ENCODE peak calls at places on chromosomes 13 and 19, in four cellular contexts. P is HepG2, X is A549, V is GM12878. Q is an unnamed sample.

GRCh38 chr13:67283602-67284001 is 53.5 kb upstream of the PCDH9 start:
- DNase-seq in V (no peak), P (peak), X (peak), Q (no peak)

GRCh38 chr19:42285546-42285945 is 16.4 kb upstream of the PRR19 start:
- DNase-seq in P (no peak), X (no peak), V (no peak), Q (no peak)

GRCh38 chr19:4985551-4985991 is 16.7 kb downstream of the KDM4B start:
- DNase-seq in P (no peak), V (no peak), X (no peak), Q (no peak)

GRCh38 chr19:56476671-56477428 is at the start of gene ZNF667:
- DNase-seq in V (no peak), X (no peak), P (no peak), Q (no peak)

GRCh38 chr19:19460761-19461265 is 54.5 kb downstream of the TSSK6 start:
- DNase-seq in X (no peak), V (no peak), P (no peak), Q (no peak)

GRCh38 chr19:35718345-35719041 is 690 bp downstream of the KMT2B start:
- DNase-seq in V (no peak), X (peak), P (no peak), Q (peak)

GRCh38 chr19:17418710-17419109 is 1.1 kb upstream of the MVB12A start:
- DNase-seq in V (no peak), X (no peak), P (no peak), Q (peak)

GRCh38 chr13:24085662-24086061 is 74.9 kb upstream of the SPATA13 start:
- DNase-seq in P (peak), X (no peak), V (no peak), Q (no peak)

GRCh38 chr13:94860981-94861407 is 148.6 kb upstream of the SOX21 start:
- DNase-seq in V (no peak), P (no peak), X (no peak), Q (peak)

GRCh38 chr19:10961763-10962536 is 1.1 kb downstream of the SMARCA4 start:
- DNase-seq in V (no peak), P (no peak), X (no peak), Q (peak)

GRCh38 chr19:4713384-4713951 is 10.2 kb downstream of the DPP9 start:
- DNase-seq in V (no peak), P (no peak), X (peak), Q (no peak)

GRCh38 chr13:91621161-91621560 is 222.7 kb downstream of the GPC5 start:
- DNase-seq in V (no peak), P (no peak), X (no peak), Q (no peak)

GRCh38 chr13:33931397-33931987 is 113.5 kb downstream of the RFC3 start:
- DNase-seq in V (peak), P (peak), X (peak), Q (peak)

GRCh38 chr19:34493649-34494044 is 12.1 kb downstream of the WTIP start:
- DNase-seq in V (no peak), P (no peak), X (no peak), Q (no peak)

GRCh38 chr13:42968906-42969305 is 23.1 kb downstream of the EPSTI1 start:
- DNase-seq in P (no peak), V (no peak), X (no peak), Q (no peak)

GRCh38 chr19:23310729-23311211 is 60.6 kb upstream of the ZNF724 start:
- DNase-seq in X (no peak), V (no peak), P (no peak), Q (no peak)

GRCh38 chr19:15251010-15251748 is 18.9 kb upstream of the EPHX3 start:
- DNase-seq in X (no peak), V (no peak), P (no peak), Q (no peak)

GRCh38 chr13:109924376-109924775 is 138.0 kb upstream of the IRS2 start:
- DNase-seq in X (no peak), V (no peak), P (no peak), Q (no peak)

GRCh38 chr13:34779171-34779570 is 162.9 kb upstream of the NBEA start:
- DNase-seq in P (no peak), V (no peak), X (peak), Q (peak)

GRCh38 chr19:8368136-8368535 is 4.2 kb downstream of the ANGPTL4 start:
- DNase-seq in V (no peak), P (no peak), X (no peak), Q (no peak)

GRCh38 chr13:19182536-19182935 is 912 bp upstream of the TUBA3C start:
- DNase-seq in V (no peak), P (no peak), X (no peak), Q (no peak)

GRCh38 chr13:23541221-23541620 is 29.0 kb upstream of the TNFRSF19 start:
- DNase-seq in V (no peak), X (no peak), P (no peak), Q (no peak)

GRCh38 chr13:74891610-74892009 is 590.4 kb downstream of the TBC1D4 start:
- DNase-seq in X (peak), P (no peak), V (no peak), Q (no peak)

GRCh38 chr13:107373551-107373950 is 805.6 kb upstream of the ARGLU1 start:
- DNase-seq in V (no peak), P (no peak), X (no peak), Q (peak)

GRCh38 chr19:52653161-52653560 is 15.0 kb upstream of the ZNF83 start:
- DNase-seq in V (no peak), X (no peak), P (no peak), Q (no peak)

GRCh38 chr19:42080764-42081375 is 4.9 kb downstream of the ZNF574 start:
- DNase-seq in P (no peak), V (no peak), X (no peak), Q (no peak)

GRCh38 chr13:29748097-29748496 is 102.3 kb downstream of the UBL3 start:
- DNase-seq in V (no peak), X (no peak), P (no peak), Q (no peak)

GRCh38 chr13:19658192-19658591 is 24.7 kb downstream of the MPHOSPH8 start:
- DNase-seq in X (no peak), P (no peak), V (no peak), Q (no peak)

DNA sequence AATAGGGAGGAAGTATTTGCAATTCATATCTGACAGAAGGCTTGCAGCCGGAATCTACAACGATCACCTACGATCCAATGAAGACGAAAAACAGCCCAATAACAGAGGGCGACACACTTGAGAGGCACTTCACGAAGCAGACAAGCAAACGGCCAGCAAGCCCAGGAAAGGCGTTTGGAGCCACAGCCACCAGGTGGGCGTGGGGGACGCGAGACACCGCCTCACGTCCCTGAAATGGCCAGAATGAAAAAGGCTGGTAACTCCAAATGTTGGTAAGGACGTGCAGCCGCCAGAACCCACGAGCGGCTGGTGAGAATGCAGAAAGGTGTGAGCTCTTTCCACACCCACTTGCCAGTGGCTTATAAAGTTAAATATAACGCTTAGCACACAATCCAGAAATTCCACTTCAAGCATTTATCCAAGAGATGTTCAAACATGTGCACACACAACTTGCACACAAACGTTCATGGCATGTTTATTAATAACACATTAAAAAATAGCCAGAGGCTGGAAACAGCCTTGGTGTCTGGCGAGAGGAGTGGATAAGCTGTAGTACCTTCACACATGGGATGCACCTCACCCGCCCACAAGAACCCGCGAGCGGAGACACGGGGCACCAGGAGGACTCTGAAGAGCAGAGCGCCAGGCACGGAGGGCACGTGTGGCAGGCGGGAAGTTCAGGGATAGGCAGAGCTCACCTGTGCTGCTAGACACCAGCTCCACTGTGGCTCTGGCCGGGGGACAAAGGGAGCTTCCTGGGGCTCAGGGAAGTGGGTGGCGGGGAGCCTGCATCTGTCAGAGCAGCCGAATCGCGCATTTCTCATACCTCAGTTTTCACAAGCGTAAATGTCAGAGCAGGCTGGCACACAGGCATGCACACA is 89.3 kb downstream of the SPACA7 start:
- DNase-seq in V (no peak), X (no peak), P (no peak), Q (no peak)
- TF ChIP-seq MYC in V (no peak), X (no peak), P (no peak), Q (no peak)

GRCh38 chr13:84405286-84405685 is 523.0 kb upstream of the SLITRK1 start:
- DNase-seq in X (no peak), P (no peak), V (no peak), Q (no peak)
- TF ChIP-seq POLR2A in X (no peak), P (no peak), V (no peak), Q (no peak)

GRCh38 chr19:44648536-44649370 is 5.0 kb downstream of the PVR start:
- DNase-seq in V (no peak), P (no peak), X (no peak), Q (no peak)
- TF ChIP-seq MYC in V (no peak), P (no peak), X (no peak), Q (no peak)

GRCh38 chr13:49791753-49792549 is 531 bp downstream of the KPNA3 start:
- DNase-seq in V (no peak), P (no peak), X (peak), Q (peak)

GRCh38 chr13:49791214-49791752 is 1.2 kb downstream of the KPNA3 start:
- DNase-seq in X (peak), V (peak), P (peak), Q (peak)

GRCh38 chr13:49789961-49790360 is 2.5 kb downstream of the KPNA3 start:
- DNase-seq in P (no peak), X (no peak), V (no peak), Q (no peak)

GRCh38 chr13:49792550-49793324 is at the start of gene KPNA3:
- DNase-seq in V (peak), X (peak), P (peak), Q (peak)
- TF ChIP-seq POLR2A in V (peak), X (peak), P (peak), Q (peak)

GRCh38 chr19:2714531-2715269 is 6.5 kb downstream of the DIRAS1 start:
- DNase-seq in V (no peak), X (no peak), P (no peak), Q (no peak)
- TF ChIP-seq MYC in V (no peak), X (no peak), P (no peak), Q (no peak)

DNA sequence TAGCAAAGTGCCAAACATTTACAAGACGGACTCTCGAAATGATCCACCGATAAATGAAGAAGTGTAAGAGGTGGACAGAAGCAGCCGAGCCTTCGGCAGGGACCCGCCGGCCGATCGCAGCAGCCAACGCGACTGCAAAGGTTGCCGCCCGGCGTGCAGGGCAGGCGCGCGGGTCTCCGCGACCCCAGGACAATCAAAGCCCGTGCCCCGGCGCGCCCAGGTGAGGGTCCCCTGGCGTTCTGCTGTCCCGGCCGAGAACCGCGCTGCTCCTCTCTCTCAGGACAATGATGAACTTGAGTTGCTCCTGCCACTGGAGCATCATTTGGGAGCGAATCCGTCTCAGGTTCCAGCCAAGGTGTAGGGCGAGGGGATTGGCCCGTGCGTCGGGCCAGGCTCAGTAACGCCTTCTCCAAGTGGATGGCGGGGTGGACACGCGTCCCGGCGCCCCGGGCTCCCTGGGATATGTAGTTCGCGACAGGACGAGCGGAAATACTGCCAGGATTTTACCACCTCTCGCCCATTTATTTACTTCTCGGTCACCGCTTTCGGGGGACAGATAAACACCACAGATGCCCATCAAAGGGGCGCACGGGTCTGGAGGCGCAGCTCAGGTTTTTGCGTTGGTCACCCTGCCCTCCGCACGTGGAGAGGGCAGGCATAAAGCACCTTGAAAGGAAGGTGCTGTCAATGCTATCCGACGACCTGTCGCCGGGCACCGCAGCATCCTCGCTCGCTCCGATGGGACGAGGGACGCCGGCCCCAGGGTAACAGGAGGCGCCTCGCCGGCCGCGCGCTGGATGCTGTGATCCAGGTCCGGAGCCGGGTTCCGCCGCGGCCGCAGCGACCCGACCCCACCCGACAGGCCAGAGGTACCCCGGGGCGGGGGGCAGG is at the start of the genes BIVM and POGLUT2:
- DNase-seq in P (peak), V (peak), X (peak), Q (peak)
- TF ChIP-seq POLR2A in P (peak), V (peak), X (peak), Q (peak)

DNA sequence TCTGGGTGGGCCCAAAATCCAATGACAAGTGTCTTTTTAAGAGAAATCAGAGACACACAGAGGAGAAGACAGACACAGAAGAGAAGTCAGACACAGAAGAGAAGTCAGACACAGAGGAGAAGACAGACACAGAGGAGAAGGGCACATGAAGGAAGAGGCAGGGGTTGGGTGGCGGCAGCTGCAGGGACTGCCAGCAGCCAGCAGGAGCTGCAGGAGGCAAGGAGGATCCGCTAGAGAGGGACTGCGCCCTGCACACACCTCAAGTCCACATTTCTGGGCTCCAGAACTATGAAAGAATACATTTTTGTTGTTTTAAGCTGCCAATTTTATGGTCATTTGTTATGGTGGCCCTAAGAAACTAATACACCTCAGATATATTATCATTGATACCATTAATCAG is 140.6 kb downstream of the ZIC5 start:
- DNase-seq in V (no peak), X (no peak), P (no peak), Q (no peak)
- TF ChIP-seq MYC in V (no peak), X (no peak), P (no peak), Q (no peak)

GRCh38 chr19:48330012-48330681 is 4.8 kb downstream of the EMP3 start:
- DNase-seq in X (no peak), P (no peak), V (peak), Q (peak)
- TF ChIP-seq POLR2A in X (no peak), P (no peak), V (peak), Q (peak)

DNA sequence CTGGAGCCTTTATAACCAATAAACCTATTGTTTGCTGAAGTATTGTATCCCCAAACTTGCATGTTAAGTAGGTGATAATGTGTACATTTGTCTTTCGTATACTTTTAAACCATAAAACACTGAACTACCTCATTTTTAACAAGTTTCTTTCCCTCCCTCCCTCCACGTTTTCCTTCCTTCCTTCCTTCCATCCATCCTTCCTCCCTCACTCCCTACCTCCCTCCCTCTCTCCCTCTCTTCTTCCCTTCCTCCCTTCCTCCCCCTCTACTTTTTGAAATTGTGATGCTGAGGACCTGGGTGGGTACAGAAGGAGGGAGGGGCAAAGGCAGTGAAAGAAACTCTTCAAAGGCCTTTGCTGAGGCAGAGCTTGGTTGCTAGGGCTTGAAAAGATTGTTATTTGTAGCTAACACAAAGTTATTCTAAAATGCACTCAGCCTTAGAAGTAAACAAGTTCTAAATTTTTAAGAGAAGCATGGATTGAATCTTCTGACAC is 343.6 kb upstream of the SPRY2 start:
- DNase-seq in X (no peak), V (no peak), P (no peak), Q (no peak)
- TF ChIP-seq MYC in X (no peak), V (no peak), P (no peak), Q (no peak)

DNA sequence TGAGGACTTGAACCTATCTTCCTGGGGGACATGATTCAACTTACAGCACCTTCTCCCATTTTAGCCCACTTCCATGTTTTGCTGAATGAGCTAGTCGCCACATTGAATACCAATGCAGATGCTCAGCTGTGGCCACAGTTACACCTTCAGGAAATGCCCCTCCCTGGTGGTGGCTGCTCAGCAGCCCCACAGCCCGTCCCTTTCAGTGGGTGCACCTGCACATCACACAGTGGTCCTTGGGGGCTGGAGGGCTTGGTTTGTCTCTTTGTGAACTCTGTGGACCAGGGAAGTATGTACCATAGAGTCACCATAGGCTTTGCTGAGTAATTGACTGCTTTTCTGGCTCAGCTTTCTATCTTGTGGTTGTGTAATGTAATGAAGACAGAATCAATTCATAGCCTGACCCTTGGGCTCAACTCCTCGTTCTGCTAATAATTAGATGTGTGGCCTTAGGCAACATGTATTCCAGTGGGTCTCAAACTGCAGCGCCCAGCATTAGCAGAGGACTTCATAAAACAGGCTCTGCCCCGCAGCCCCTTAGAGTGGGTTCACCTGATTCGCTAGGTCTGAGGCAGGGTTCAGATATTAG is 48.1 kb upstream of the FARP1 start:
- DNase-seq in P (no peak), X (no peak), V (no peak), Q (no peak)
- TF ChIP-seq POLR2A in P (no peak), X (no peak), V (no peak), Q (no peak)